ENCODE peak calls at places on chromosomes 4 and X, in seven cellular contexts. A, T, J, O, B, K and C are unnamed samples.

GRCh38 chr4:172985552-172985951 is 183.1 kb upstream of the GALNT7 start:
- DNase-seq in A (no peak), T (no peak), J (no peak), O (no peak), B (no peak), K (no peak), C (no peak)

GRCh38 chrX:50643525-50644137 is 170.4 kb downstream of the SHROOM4 start:
- DNase-seq in A (no peak), T (no peak), J (peak; percentile 47), O (no peak), B (no peak), K (no peak), C (no peak)

GRCh38 chr4:153113838-153114105 is 90.5 kb upstream of the TRIM2 start:
- DNase-seq in A (no peak), T (no peak), J (no peak), O (no peak), B (no peak), K (no peak), C (no peak)

GRCh38 chrX:98357146-98357545 is 1473.4 kb downstream of the RPA4 start:
- DNase-seq in A (no peak), T (no peak), J (no peak), O (no peak), B (no peak), K (no peak), C (peak; percentile 75)

GRCh38 chr4:71360844-71361243 is 22.0 kb downstream of the SLC4A4 start:
- DNase-seq in A (no peak), T (no peak), J (no peak), O (no peak), B (no peak), K (no peak), C (no peak)

GRCh38 chrX:106901341-106901740 is 1.8 kb downstream of the RIPPLY1 start:
- DNase-seq in A (no peak), T (no peak), J (no peak), O (no peak), B (no peak), K (no peak), C (no peak)

GRCh38 chrX:53481816-53482485 is 47.8 kb upstream of the HSD17B10 start:
- DNase-seq in A (peak; percentile 63), T (no peak), J (peak; percentile 18), O (peak; percentile 69), B (no peak), K (peak; percentile 66), C (peak; percentile 81)

GRCh38 chr4:180665994-180666818 is 1577.0 kb upstream of the TENM3 start:
- DNase-seq in A (peak; percentile 84), T (no peak), J (no peak), O (peak; percentile 63), B (no peak), K (no peak), C (peak; percentile 76)

GRCh38 chrX:153773741-153774575 is 6.9 kb upstream of the SRPK3 start:
- DNase-seq in A (no peak), T (peak; percentile 69), J (no peak), O (no peak), B (no peak), K (no peak), C (no peak)

GRCh38 chr4:99669084-99669483 is 11.5 kb upstream of the C4orf54 start:
- DNase-seq in A (no peak), T (no peak), J (no peak), O (no peak), B (no peak), K (no peak), C (no peak)

GRCh38 chrX:124023838-124024238 is 62.3 kb downstream of the STAG2 start:
- DNase-seq in A (no peak), T (no peak), J (no peak), O (peak; percentile 41), B (no peak), K (no peak), C (no peak)

GRCh38 chr4:69649629-69650028 is 3.4 kb downstream of the UGT2A1 start:
- DNase-seq in A (no peak), T (no peak), J (no peak), O (no peak), B (no peak), K (no peak), C (no peak)

GRCh38 chr4:70225824-70226223 is at the start of gene FDCSP:
- DNase-seq in A (no peak), T (no peak), J (no peak), O (no peak), B (no peak), K (no peak), C (no peak)

GRCh38 chr4:124931050-124931449 is 218.5 kb upstream of the ANKRD50 start:
- DNase-seq in A (no peak), T (no peak), J (no peak), O (peak; percentile 77), B (no peak), K (no peak), C (no peak)

GRCh38 chr4:54539500-54540029 is 118.2 kb upstream of the KIT start:
- DNase-seq in A (peak; percentile 76), T (peak; percentile 85), J (peak; percentile 40), O (peak; percentile 46), B (no peak), K (peak; percentile 54), C (peak; percentile 11)

GRCh38 chr4:53767503-53767902 is 176.2 kb upstream of the LNX1 start:
- DNase-seq in A (no peak), T (no peak), J (no peak), O (no peak), B (no peak), K (no peak), C (no peak)

GRCh38 chrX:11380187-11380586 is 87.0 kb downstream of the AMELX start:
- DNase-seq in A (no peak), T (no peak), J (no peak), O (no peak), B (no peak), K (no peak), C (no peak)

GRCh38 chr4:38856524-38857337 is at the start of gene TLR6:
- DNase-seq in A (peak; percentile 84), T (no peak), J (peak; percentile 33), O (peak; percentile 68), B (peak; percentile 91), K (peak; percentile 76), C (peak; percentile 70)

GRCh38 chr4:104716584-104716983 is 221.9 kb upstream of the CXXC4 start:
- DNase-seq in A (no peak), T (no peak), J (no peak), O (no peak), B (no peak), K (no peak), C (no peak)

GRCh38 chr4:110840221-110840654 is 217.4 kb upstream of the PITX2 start:
- DNase-seq in A (no peak), T (no peak), J (no peak), O (peak; percentile 72), B (no peak), K (no peak), C (no peak)

GRCh38 chrX:151336809-151337208 is 60.2 kb upstream of the VMA21 start:
- DNase-seq in A (no peak), T (no peak), J (no peak), O (no peak), B (no peak), K (no peak), C (no peak)
- H3K4me3 ChIP-seq in A (no peak overlapping the region), T (no peak overlapping the region), J (no peak overlapping the region), O (no peak overlapping the region), B (no peak overlapping the region), K (no peak overlapping the region), C (no peak overlapping the region)

DNA sequence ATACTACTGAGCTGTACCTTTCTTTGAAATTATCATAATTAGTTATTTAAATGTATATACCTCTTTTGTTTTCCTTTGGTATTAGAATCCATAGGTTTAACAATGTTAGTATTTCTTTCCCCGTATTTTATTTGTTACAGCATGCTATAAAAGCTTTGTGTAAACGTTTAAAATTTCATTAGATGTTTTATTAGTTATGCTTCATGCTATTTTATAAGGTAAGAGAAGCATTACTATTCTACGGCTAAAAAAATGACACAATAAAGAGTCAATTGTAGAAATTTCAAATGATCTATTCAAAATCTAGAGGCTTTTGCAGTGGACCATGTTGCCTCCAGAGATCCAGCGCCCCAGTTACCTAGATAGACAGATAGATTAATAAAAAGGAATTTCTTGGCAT is 1203.3 kb upstream of the IGFBP7 start:
- DNase-seq in A (no peak), T (no peak), J (no peak), O (no peak), B (no peak), K (no peak), C (no peak)
- H3K9me3 ChIP-seq in A (no peaks in the 10 kb centered on the region), T (no peaks in the 10 kb centered on the region), J (no peaks in the 10 kb centered on the region), O (peaks cover 5% of the 10 kb centered on the region), B (no peaks in the 10 kb centered on the region), K (no peaks in the 10 kb centered on the region), C (no peaks in the 10 kb centered on the region)

DNA sequence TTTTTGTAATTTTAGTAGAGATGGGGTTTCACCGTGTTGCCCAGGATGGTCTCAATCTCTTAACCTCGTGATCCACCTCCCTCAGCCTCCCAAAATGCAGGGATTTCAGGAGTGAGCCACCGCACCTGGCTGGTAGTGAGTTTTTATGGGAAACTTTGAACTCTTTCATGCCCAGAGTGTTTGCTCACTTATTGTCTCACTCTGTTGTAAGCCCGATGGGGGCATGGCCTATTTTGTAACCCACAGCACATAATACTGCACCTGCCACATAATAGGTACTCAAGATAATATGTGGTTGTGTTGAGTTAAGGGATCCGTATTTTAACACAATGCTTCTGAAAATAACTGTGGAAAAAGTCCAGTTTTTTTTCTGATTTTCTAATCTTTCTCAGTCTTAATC is 109.6 kb upstream of the GIMD1 start:
- DNase-seq in A (no peak), T (no peak), J (no peak), O (no peak), B (no peak), K (no peak), C (no peak)
- H3K4me3 ChIP-seq in A (no peak overlapping the region), T (no peak overlapping the region), J (no peak overlapping the region), O (no peak overlapping the region), B (no peak overlapping the region), K (no peak overlapping the region), C (no peak overlapping the region)

DNA sequence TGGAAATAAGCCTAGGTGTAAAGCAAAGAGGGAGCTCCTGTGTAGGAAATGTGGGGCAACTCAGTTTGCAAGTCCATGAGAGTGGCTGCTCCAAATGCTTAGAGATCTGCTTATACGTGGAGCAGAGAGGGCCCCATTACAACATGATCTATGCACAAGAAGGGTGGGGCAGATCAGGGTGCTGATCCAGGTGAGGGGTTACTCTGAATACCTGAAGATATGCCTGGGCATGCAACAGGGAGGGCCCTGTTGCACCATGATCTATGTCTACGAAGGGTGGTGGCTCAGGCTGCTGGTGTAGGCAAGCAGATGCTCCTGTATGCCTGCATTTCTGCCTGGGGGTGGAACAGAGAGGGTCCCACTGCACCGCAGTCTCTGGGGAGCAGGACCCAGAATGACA is 1121.2 kb downstream of the RAPGEF2 start:
- DNase-seq in A (no peak), T (peak; percentile 48), J (no peak), O (no peak), B (no peak), K (no peak), C (no peak)
- H3K9me3 ChIP-seq in A (no peaks in the 10 kb centered on the region), T (peaks cover 25% of the 10 kb centered on the region), J (peaks cover 16% of the 10 kb centered on the region), O (peaks cover 21% of the 10 kb centered on the region), B (no peaks in the 10 kb centered on the region), K (no peaks in the 10 kb centered on the region), C (no peaks in the 10 kb centered on the region)